ENCODE peak calls at places on chromosomes 7 and 10, in six cellular contexts. I is activated CD8-positive, alpha-beta memory T cell treated with anti-CD3 and anti-CD28 coated beads, Interleukin-2, amount 10 ng/mL, durations not matched to agents 7 days and 5 days; D is T-helper 1 cell; B is Karpas-422; U is T-helper 9 cell; O is NCI-H1105 treated with DMSO at 0.1 percent for 48 hours. Y is an unnamed sample.

GRCh38 chr7:158239290-158239981 is 348.2 kb downstream of the PTPRN2 start:
- DNase-seq in I (no peak), D (no peak), B (no peak), U (no peak), O (peak), Y (no peak)

GRCh38 chr10:60943372-60944158 is 420 bp downstream of the RHOBTB1 start:
- DNase-seq in I (peak), D (no peak), B (no peak), U (no peak), O (no peak), Y (peak)

GRCh38 chr10:4138146-4138721 is 353.2 kb upstream of the KLF6 start:
- DNase-seq in I (no peak), D (no peak), B (peak), U (no peak), O (no peak), Y (no peak)

GRCh38 chr10:64771253-64771652 is 1250.1 kb downstream of the REEP3 start:
- DNase-seq in I (no peak), D (no peak), B (no peak), U (no peak), O (no peak), Y (no peak)

GRCh38 chr7:125892434-125892833 is 962.8 kb upstream of the POT1 start:
- DNase-seq in I (no peak), D (no peak), B (no peak), U (no peak), O (no peak), Y (no peak)

GRCh38 chr10:62048473-62048872 is 147.0 kb downstream of the ARID5B start:
- DNase-seq in I (no peak), D (no peak), B (no peak), U (no peak), O (no peak), Y (peak)

GRCh38 chr10:84424731-84425165 is 96.4 kb downstream of the CCSER2 start:
- DNase-seq in I (peak), D (no peak), B (no peak), U (no peak), O (no peak), Y (peak)

GRCh38 chr7:4133491-4134044 is 548.5 kb upstream of the FOXK1 start:
- DNase-seq in I (no peak), D (no peak), B (no peak), U (no peak), O (no peak), Y (no peak)

GRCh38 chr7:36484265-36484664 is 94.6 kb downstream of the ANLN start:
- DNase-seq in I (no peak), D (no peak), B (no peak), U (no peak), O (no peak), Y (no peak)

GRCh38 chr10:99396471-99396870 is 34.0 kb downstream of the GOT1 start:
- DNase-seq in I (no peak), D (no peak), B (no peak), U (no peak), O (no peak), Y (no peak)

GRCh38 chr7:15885678-15886077 is 199.2 kb upstream of the MEOX2 start:
- DNase-seq in I (no peak), D (no peak), B (no peak), U (no peak), O (no peak), Y (no peak)

GRCh38 chr7:20158684-20159083 is 58.5 kb downstream of the MACC1 start:
- DNase-seq in I (no peak), D (no peak), B (peak), U (no peak), O (no peak), Y (peak)

GRCh38 chr7:102093599-102094001 is 193.1 kb upstream of the SH2B2 start:
- DNase-seq in I (no peak), D (no peak), B (no peak), U (no peak), O (no peak), Y (no peak)

GRCh38 chr7:152587366-152587765 is 88.6 kb downstream of the XRCC2 start:
- DNase-seq in I (no peak), D (no peak), B (no peak), U (no peak), O (no peak), Y (no peak)

GRCh38 chr7:34567906-34568305 is 90.1 kb upstream of the NPSR1 start:
- DNase-seq in I (no peak), D (no peak), B (no peak), U (no peak), O (no peak), Y (no peak)

GRCh38 chr10:124328514-124329220 is 90.1 kb downstream of the OAT start:
- DNase-seq in I (no peak), D (no peak), B (no peak), U (no peak), O (no peak), Y (no peak)

GRCh38 chr10:78225611-78226010 is 191.9 kb downstream of the RPS24 start:
- DNase-seq in I (no peak), D (no peak), B (no peak), U (no peak), O (no peak), Y (no peak)

GRCh38 chr7:129740574-129740973 is 129.1 kb downstream of the NRF1 start:
- DNase-seq in I (no peak), D (no peak), B (no peak), U (no peak), O (no peak), Y (no peak)

GRCh38 chr10:69801094-69801433 is 642 bp upstream of the COL13A1 start:
- DNase-seq in I (peak), D (no peak), B (peak), U (no peak), O (peak), Y (no peak)

GRCh38 chr10:102643346-102644065 is 773 bp upstream of the TRIM8 start:
- DNase-seq in I (peak), D (peak), B (peak), U (peak), O (peak), Y (peak)

GRCh38 chr10:124725171-124725631 is 19.0 kb downstream of the FAM53B start:
- DNase-seq in I (no peak), D (no peak), B (no peak), U (no peak), O (no peak), Y (no peak)

GRCh38 chr7:76392531-76393115 is 16.9 kb downstream of the SSC4D start:
- DNase-seq in I (no peak), D (no peak), B (no peak), U (no peak), O (no peak), Y (no peak)

GRCh38 chr10:110817614-110818013 is 54.1 kb upstream of the PDCD4 start:
- DNase-seq in I (no peak), D (no peak), B (no peak), U (no peak), O (no peak), Y (no peak)

GRCh38 chr7:148408307-148408706 is 182.3 kb upstream of the C7orf33 start:
- DNase-seq in I (no peak), D (no peak), B (no peak), U (no peak), O (no peak), Y (no peak)

GRCh38 chr10:108014902-108015177 is 850.3 kb upstream of the SORCS1 start:
- DNase-seq in I (no peak), D (no peak), B (no peak), U (no peak), O (no peak), Y (no peak)

Y was measured in anterior cingulate cortex.